ENCODE peak calls at places on chromosomes 1 and 21, in ten cellular contexts. G is upper lobe of left lung, X is Panc1, E is left ventricle myocardium inferior, B is astrocyte of the spinal cord, M is AG04449, K is GM23248, O is stomach, H is astrocyte, U is fibroblast of the aortic adventitia. V is an unnamed sample.

GRCh38 chr1:51990478-51990965 is at the start of gene RAB3B:
- DNase-seq in G (peak), H (peak), E (peak), O (peak), X (no peak), B (peak), U (peak), M (no peak), K (peak), V (peak)

GRCh38 chr21:39938086-39938611 is 70.9 kb downstream of the PCP4 start:
- DNase-seq in K (no peak), U (no peak), H (no peak), M (no peak), G (no peak), O (no peak), E (no peak), B (no peak), X (no peak), V (no peak)

GRCh38 chr1:89812992-89813391 is 7.8 kb upstream of the LRRC8D start:
- DNase-seq in X (no peak), G (no peak), K (peak), E (no peak), H (no peak), B (no peak), O (no peak), M (no peak), U (peak), V (peak)

GRCh38 chr1:82880506-82880905 is 1079.8 kb downstream of the ADGRL2 start:
- DNase-seq in O (no peak), G (no peak), X (no peak), E (no peak), B (no peak), U (no peak), K (no peak), H (no peak), M (no peak), V (no peak)

GRCh38 chr21:42145569-42146250 is 73.2 kb upstream of the ABCG1 start:
- DNase-seq in E (no peak), X (no peak), B (peak), U (peak), K (peak), G (peak), M (no peak), O (peak), H (peak), V (peak)

GRCh38 chr1:231188768-231189167 is 26.9 kb downstream of the TRIM67 start:
- DNase-seq in H (no peak), X (no peak), K (no peak), O (no peak), G (no peak), B (no peak), U (no peak), M (no peak), E (no peak), V (no peak)

GRCh38 chr1:206469411-206469932 is 804 bp upstream of the IKBKE start:
- DNase-seq in O (peak), B (no peak), G (no peak), H (no peak), M (no peak), X (no peak), U (no peak), K (no peak), E (no peak), V (no peak)

GRCh38 chr1:204506969-204507316 is 9.3 kb upstream of the MDM4 start:
- DNase-seq in H (peak), B (peak), E (peak), G (peak), M (peak), O (peak), K (peak), U (peak), X (peak), V (peak)

GRCh38 chr1:90728656-90729257 is 11.7 kb upstream of the BARHL2 start:
- DNase-seq in G (no peak), X (no peak), K (no peak), M (no peak), O (no peak), B (no peak), E (no peak), H (no peak), U (no peak), V (no peak)

GRCh38 chr1:150066838-150067183 is 765 bp upstream of the VPS45 start:
- DNase-seq in H (no peak), K (no peak), M (no peak), X (no peak), G (peak), O (peak), B (no peak), E (peak), U (no peak), V (no peak)

GRCh38 chr1:150066328-150066727 is 1.2 kb upstream of the VPS45 start:
- DNase-seq in U (no peak), B (no peak), M (no peak), H (no peak), O (no peak), E (no peak), X (no peak), G (no peak), K (no peak), V (no peak)

GRCh38 chr1:150067184-150068182 is at the start of gene VPS45:
- DNase-seq in M (peak), G (peak), O (peak), K (peak), B (peak), H (peak), U (peak), X (peak), E (peak), V (peak)

GRCh38 chr1:150062113-150062512 is 5.5 kb upstream of the VPS45 start:
- DNase-seq in G (no peak), M (no peak), B (no peak), X (no peak), U (no peak), E (no peak), O (no peak), H (no peak), K (no peak), V (no peak)

DNA sequence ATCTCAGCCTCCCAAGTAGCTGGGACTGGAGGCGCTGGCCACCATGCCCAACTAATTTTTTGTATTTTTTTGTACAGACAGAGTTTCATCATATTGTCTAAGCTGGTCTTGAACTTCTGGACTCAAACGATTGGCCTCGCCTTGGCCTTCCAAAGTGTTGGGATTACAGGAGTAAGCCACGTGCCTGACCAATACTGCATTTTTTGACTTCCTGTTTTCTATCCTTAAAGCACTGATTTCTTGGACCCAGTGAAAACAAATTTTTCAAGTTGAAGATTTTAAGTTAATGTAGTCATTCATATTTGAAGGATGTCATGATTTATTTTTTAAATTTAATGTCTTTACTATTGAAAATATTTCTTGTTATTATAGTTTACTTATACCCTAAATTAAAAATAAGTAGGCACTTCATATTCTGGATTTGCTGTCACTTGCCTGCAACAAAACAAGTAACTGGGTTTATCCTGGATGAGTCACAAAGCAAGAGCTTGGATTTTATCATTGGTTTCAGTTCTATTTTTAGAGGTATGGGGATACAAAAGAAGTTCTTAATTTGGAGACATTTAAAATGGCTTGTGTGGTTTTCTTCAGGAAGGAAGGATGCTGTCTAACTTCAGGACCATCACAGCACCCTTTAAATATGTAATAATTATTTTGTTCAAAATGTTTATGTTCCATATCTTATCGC is 2.2 kb upstream of the VPS45 start:
- DNase-seq in H (peak), E (no peak), B (peak), O (no peak), M (no peak), X (no peak), U (peak), K (peak), G (no peak), V (peak)
- H3K4me3 ChIP-seq in H (peak), E (peak), B (no peak), O (no peak), M (no peak), X (no peak), U (peak), K (peak), G (no peak), V (no peak)

DNA sequence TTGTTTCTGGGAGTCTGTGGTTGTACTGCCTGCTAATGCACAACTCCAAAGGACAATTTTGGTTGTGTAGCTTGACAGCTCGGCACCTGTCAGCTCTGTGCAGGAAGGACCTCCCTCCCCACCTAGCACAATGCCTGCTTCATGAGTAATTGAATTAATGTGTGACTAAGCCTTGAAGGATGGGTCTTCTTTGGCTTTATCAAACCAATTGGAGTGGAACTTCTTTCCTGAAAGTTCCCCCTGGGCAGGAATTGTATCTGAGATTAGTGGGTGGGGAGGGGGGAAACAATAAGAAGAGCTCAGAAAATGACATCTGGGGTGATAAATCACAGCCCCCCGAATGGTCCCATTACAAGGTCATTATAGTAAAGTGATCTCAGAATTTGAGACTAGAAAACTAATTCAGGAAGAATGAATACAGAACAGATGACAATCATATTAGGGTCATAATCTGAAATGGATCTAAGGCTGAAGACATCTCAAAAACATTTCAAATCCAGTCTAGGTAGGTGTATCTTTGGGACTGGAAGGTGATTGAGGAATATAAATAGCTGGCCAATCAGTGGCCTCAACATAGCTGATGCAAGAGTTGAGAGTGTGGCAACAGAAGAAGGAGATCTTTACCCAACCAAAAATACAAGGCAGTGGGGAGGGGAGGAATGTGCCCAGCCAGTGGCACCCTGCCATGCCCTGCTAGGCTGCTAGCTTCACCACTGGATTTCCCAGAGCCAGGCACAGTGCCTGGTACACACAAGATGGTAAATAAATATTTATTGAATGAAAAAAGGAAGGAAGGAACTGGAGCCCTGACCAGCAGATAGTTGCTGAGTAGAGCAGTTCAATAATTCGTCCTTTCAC is 10.1 kb upstream of the SESN2 start:
- DNase-seq in G (peak), M (no peak), E (peak), O (peak), K (peak), H (peak), B (peak), U (peak), X (no peak), V (peak)
- H3K4me3 ChIP-seq in G (no peak), M (peak), E (peak), O (peak), K (peak), H (no peak), B (no peak), U (peak), X (no peak), V (peak)

GRCh38 chr1:230158422-230159291 is 91.6 kb downstream of the GALNT2 start:
- DNase-seq in O (no peak), B (no peak), G (no peak), X (no peak), H (peak), K (no peak), E (no peak), M (no peak), U (no peak), V (no peak)
- H3K4me3 ChIP-seq in O (no peak), B (no peak), G (no peak), X (no peak), H (no peak), K (no peak), E (no peak), M (no peak), U (no peak), V (no peak)

DNA sequence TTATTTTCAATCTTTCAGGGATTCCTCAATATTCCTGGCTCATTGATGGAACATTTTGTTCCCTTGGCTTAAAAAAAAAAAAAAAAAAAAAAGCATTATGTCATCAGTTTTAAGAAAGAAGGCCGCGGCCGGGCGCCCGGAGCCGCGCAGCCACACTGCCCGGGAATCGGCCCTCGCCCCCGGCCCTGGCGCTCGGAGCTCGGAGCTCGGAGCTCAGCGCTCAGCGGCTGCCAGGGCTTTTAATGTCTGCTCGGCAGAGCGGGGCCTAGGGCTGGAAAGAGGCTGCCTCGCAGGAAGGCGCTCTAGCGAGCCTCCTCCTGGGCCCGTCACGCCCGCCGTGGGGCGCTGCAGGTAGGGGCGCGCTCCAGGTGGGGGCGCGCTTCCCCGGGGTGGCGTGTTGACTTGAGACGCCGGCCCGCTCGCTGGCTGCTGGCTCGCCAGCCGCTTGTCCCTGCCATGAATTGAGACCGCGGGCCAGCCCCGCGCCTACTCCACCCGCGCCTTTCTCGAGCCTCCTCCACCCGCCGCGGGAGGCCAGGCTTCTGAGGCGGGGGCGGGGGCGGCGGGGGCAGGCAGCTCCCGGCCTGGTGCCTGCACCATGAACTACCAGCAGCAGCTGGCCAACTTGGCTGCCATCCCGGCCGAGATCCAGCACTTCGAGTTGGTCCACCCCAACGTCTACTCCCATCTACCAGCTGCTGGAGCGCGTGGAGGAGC is 5.4 kb upstream of the TDRD5 start:
- DNase-seq in U (peak), X (no peak), K (peak), G (peak), B (peak), M (no peak), E (peak), O (peak), H (peak), V (peak)
- H3K4me3 ChIP-seq in U (peak), X (peak), K (peak), G (peak), B (peak), M (peak), E (peak), O (peak), H (peak), V (no peak)

GRCh38 chr1:57910782-57911181 is 486.9 kb upstream of the DAB1 start:
- DNase-seq in K (no peak), O (no peak), U (no peak), M (no peak), E (no peak), H (no peak), G (no peak), B (no peak), X (no peak), V (no peak)

GRCh38 chr1:57911427-57911826 is 487.6 kb upstream of the DAB1 start:
- DNase-seq in E (no peak), B (no peak), U (no peak), H (no peak), O (no peak), K (no peak), G (no peak), X (no peak), M (no peak), V (no peak)

GRCh38 chr1:57910331-57910730 is 486.5 kb upstream of the DAB1 start:
- DNase-seq in K (no peak), U (no peak), B (no peak), H (no peak), E (no peak), M (no peak), X (no peak), O (no peak), G (no peak), V (no peak)

DNA sequence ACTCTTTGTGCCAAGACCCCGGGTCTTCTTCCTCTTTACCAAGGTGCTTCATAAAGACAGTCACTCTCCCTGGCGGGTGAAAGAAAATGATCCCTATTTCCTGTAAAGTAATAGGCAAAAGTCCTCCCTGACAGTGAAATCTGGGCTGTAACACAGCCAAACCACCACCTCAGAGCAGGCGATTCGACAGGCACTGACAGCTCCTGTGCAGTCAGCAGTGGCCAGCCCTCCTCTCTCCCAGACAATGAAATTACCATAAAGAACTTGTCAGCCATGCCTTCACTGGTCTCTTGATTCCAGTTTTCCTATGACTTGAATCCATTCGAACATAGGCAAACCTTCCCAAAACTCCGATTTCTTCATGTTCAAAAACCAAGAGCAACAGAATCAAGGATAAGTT is 492.2 kb upstream of the DAB1 start:
- DNase-seq in H (no peak), O (no peak), E (no peak), U (no peak), X (no peak), K (no peak), B (no peak), G (no peak), M (no peak), V (no peak)
- H3K4me3 ChIP-seq in H (no peak), O (no peak), E (no peak), U (no peak), X (no peak), K (no peak), B (no peak), G (no peak), M (no peak), V (no peak)

DNA sequence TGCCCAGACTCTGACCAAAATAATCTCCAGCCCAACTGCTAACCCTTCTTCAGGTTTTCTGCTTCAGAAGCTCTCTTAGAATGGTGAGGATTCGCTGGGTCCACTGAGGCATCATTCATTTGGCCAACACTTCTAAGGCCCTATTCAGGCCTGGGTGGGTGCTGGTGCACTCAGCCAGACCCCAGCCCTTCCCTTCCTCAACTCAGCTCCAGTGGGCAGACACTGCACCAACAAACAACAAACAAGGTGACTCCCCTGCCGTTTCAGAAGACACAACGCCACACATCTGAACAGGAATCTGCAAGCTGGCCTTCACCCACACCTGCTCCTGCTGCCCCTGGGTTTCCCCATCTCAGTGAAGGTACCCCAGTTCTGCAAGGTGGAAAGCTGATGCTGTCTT is 6.0 kb downstream of the HEYL start:
- DNase-seq in E (no peak), O (no peak), M (no peak), K (no peak), H (no peak), G (no peak), B (no peak), U (no peak), X (no peak), V (no peak)
- H3K4me3 ChIP-seq in E (peak), O (peak), M (no peak), K (peak), H (no peak), G (peak), B (no peak), U (no peak), X (no peak), V (no peak)

DNA sequence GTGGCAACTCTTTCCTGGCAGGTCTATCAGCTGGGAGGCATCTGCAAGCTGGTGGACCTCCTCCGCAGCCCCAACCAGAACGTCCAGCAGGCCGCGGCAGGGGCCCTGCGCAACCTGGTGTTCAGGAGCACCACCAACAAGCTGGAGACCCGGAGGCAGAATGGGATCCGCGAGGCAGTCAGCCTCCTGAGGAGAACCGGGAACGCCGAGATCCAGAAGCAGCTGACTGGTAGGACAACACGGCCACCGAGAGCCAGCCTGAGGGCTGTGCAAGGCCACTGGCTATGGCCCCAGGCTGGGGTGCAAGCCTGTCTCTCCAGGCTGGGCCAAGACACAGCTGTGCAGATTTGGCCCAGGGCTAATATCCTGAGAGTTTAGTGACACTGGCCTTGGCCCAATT is 34.2 kb downstream of the PKP1 start:
- DNase-seq in H (no peak), U (no peak), E (no peak), G (no peak), K (no peak), M (no peak), B (no peak), O (no peak), X (no peak), V (no peak)
- H3K4me3 ChIP-seq in H (no peak), U (no peak), E (no peak), G (no peak), K (no peak), M (no peak), B (no peak), O (no peak), X (no peak), V (no peak)

GRCh38 chr21:15826147-15826780 is 96.5 kb downstream of the USP25 start:
- DNase-seq in K (peak), E (no peak), X (no peak), U (peak), H (peak), G (peak), O (no peak), B (peak), M (no peak), V (peak)
- H3K4me3 ChIP-seq in K (no peak), E (peak), X (no peak), U (no peak), H (no peak), G (no peak), O (no peak), B (no peak), M (no peak), V (no peak)

V was measured in AG10803.